ENCODE peak calls at places on chromosomes 5 and 9, in four cellular contexts. L, Y, E and N are unnamed samples.

GRCh38 chr5:56148453-56148971 is 84.6 kb downstream of the ANKRD55 start:
- DNase-seq in L (no peak), Y (no peak), E (no peak), N (peak)

GRCh38 chr5:72210913-72211670 is 103.8 kb downstream of the MAP1B start:
- DNase-seq in L (no peak), Y (no peak), E (no peak), N (no peak)

GRCh38 chr9:16540996-16541668 is 329.3 kb downstream of the BNC2 start:
- DNase-seq in L (no peak), Y (no peak), E (no peak), N (no peak)

GRCh38 chr5:59079622-59080620 is 497.0 kb downstream of the RAB3C start:
- DNase-seq in L (no peak), Y (no peak), E (peak), N (no peak)

GRCh38 chr9:116387934-116388714 is 234.5 kb downstream of the PAPPA start:
- DNase-seq in L (no peak), Y (no peak), E (no peak), N (no peak)

GRCh38 chr5:5384634-5385033 is 37.8 kb upstream of the ICE1 start:
- DNase-seq in L (no peak), Y (no peak), E (no peak), N (no peak)

GRCh38 chr9:76512826-76513225 is 53.8 kb downstream of the GCNT1 start:
- DNase-seq in L (no peak), Y (no peak), E (no peak), N (no peak)

GRCh38 chr5:147234098-147234824 is 565 bp upstream of the STK32A start:
- DNase-seq in L (no peak), Y (no peak), E (no peak), N (no peak)

GRCh38 chr5:147400836-147401235 is 109.0 kb downstream of the DPYSL3 start:
- DNase-seq in L (no peak), Y (no peak), E (no peak), N (no peak)

GRCh38 chr5:10439692-10440091 is 2.0 kb upstream of the ROPN1L start:
- DNase-seq in L (no peak), Y (peak), E (no peak), N (no peak)

GRCh38 chr9:123475407-123475806 is 119.4 kb downstream of the CRB2 start:
- DNase-seq in L (no peak), Y (no peak), E (no peak), N (no peak)

GRCh38 chr9:107312651-107313050 is 29.6 kb downstream of the RAD23B start:
- DNase-seq in L (no peak), Y (no peak), E (peak), N (no peak)

GRCh38 chr5:140157032-140157781 is 17.8 kb upstream of the CYSTM1 start:
- DNase-seq in L (peak), Y (peak), E (peak), N (peak)

GRCh38 chr9:123375725-123376132 is 19.7 kb downstream of the CRB2 start:
- DNase-seq in L (no peak), Y (peak), E (no peak), N (no peak)

GRCh38 chr5:154849261-154849660 is 1.1 kb downstream of the FAXDC2 start:
- DNase-seq in L (no peak), Y (no peak), E (no peak), N (no peak)

GRCh38 chr9:34576943-34577634 is 12.4 kb downstream of the CNTFR start:
- DNase-seq in L (no peak), Y (no peak), E (peak), N (no peak)

GRCh38 chr5:170449232-170449631 is 54.6 kb upstream of the KCNIP1 start:
- DNase-seq in L (no peak), Y (no peak), E (no peak), N (no peak)

GRCh38 chr5:81427566-81427965 is 33.6 kb upstream of the ACOT12 start:
- DNase-seq in L (no peak), Y (no peak), E (no peak), N (no peak)

GRCh38 chr5:50929174-50929573 is 262.7 kb downstream of the PARP8 start:
- DNase-seq in L (no peak), Y (no peak), E (no peak), N (no peak)

GRCh38 chr5:1404062-1404461 is 41.2 kb downstream of the SLC6A3 start:
- DNase-seq in L (no peak), Y (no peak), E (no peak), N (no peak)

GRCh38 chr5:9667906-9668305 is 37.8 kb upstream of the TAS2R1 start:
- DNase-seq in L (no peak), Y (no peak), E (no peak), N (no peak)

GRCh38 chr9:97911970-97912369 is 10.3 kb downstream of the TRMO start:
- DNase-seq in L (no peak), Y (no peak), E (no peak), N (no peak)

GRCh38 chr5:111072949-111073682 is 1.6 kb downstream of the TSLP start:
- DNase-seq in L (peak), Y (peak), E (peak), N (peak)

GRCh38 chr5:54013556-54014157 is 296.7 kb downstream of the ARL15 start:
- DNase-seq in L (no peak), Y (peak), E (no peak), N (no peak)

GRCh38 chr5:76953551-76954382 is 922 bp downstream of the CRHBP start:
- DNase-seq in L (no peak), Y (no peak), E (peak), N (no peak)

GRCh38 chr9:123997665-123998277 is 13.8 kb upstream of the LHX2 start:
- DNase-seq in L (no peak), Y (no peak), E (no peak), N (no peak)

GRCh38 chr9:1087120-1087881 is 37.1 kb downstream of the DMRT2 start:
- DNase-seq in L (no peak), Y (no peak), E (no peak), N (no peak)

GRCh38 chr9:92528537-92528851 is 7.3 kb downstream of the ECM2 start:
- DNase-seq in L (no peak), Y (no peak), E (no peak), N (no peak)

GRCh38 chr9:130672466-130672865 is 8.1 kb downstream of the PRDM12 start:
- DNase-seq in L (no peak), Y (no peak), E (no peak), N (no peak)

GRCh38 chr9:131382850-131383729 is 10.8 kb upstream of the PRRC2B start:
- DNase-seq in L (no peak), Y (peak), E (peak), N (no peak)

GRCh38 chr5:83530186-83530585 is 58.6 kb downstream of the VCAN start:
- DNase-seq in L (no peak), Y (no peak), E (no peak), N (no peak)

GRCh38 chr9:74887981-74888370 is 255 bp upstream of the TRPM6 start:
- DNase-seq in L (no peak), Y (no peak), E (no peak), N (no peak)

GRCh38 chr9:68808481-68808880 is 103.4 kb downstream of the PIP5K1B start:
- DNase-seq in L (no peak), Y (no peak), E (no peak), N (no peak)
- H3K27ac ChIP-seq in L (no peak), Y (no peak), E (no peak), N (no peak)

DNA sequence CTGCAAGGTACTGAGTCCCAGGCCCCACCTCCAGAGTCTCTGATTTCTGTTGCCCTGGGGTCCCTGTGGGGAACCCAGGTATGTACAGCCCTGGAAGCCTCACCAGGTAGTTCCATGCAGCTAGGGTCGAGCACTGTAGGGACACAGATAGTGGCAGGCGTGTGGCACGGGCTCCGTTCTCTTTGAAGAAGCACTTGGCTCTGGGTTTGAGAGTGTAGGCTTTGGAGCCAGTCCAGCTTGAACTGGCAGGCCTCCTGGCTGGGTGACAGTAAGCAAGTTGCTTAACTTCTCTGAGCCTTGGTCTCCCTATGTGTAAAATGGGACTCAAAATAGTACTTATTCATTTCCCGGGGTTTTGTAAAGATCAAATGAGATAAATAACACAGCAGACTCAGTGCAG is 5.6 kb downstream of the OLFM1 start:
- DNase-seq in L (no peak), Y (no peak), E (no peak), N (no peak)
- H3K27ac ChIP-seq in L (no peak), Y (no peak), E (no peak), N (no peak)

GRCh38 chr5:29024052-29024451 is 1985.7 kb upstream of the CDH9 start:
- DNase-seq in L (no peak), Y (no peak), E (no peak), N (no peak)
- H3K27ac ChIP-seq in L (no peak), Y (no peak), E (no peak), N (no peak)

DNA sequence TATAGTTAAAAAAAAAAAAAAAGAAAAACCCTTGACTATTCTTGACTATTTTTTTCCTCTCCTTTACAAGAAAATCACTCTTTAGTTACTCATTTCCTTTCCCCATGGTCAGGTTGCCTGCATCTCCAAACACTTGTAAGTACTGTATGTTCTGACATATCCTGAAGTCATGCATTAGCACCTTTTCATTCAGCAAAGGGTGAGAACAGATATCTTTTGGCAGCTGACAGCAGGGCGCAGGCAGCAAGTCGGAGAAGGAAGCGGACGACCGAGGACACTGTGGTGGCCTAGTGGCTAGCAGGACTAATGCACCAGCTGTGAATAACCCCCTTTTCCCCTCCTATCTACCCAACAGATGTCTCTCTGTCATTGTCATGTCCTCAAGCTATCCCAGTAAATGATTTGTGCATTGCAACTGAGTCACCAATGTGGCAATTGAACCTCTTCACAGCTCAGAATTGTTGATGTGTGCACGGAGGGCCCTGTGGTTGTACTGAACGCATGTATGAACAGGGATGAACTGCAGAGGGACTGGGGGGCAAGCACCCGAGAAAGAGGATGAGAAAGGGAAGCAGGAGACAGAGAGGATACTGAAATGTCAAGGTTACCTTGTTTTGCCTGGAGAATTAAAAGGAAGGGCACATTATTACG is 996.0 kb upstream of the ARRDC3 start:
- DNase-seq in L (no peak), Y (no peak), E (peak), N (no peak)
- H3K27ac ChIP-seq in L (no peak), Y (no peak), E (no peak), N (no peak)

DNA sequence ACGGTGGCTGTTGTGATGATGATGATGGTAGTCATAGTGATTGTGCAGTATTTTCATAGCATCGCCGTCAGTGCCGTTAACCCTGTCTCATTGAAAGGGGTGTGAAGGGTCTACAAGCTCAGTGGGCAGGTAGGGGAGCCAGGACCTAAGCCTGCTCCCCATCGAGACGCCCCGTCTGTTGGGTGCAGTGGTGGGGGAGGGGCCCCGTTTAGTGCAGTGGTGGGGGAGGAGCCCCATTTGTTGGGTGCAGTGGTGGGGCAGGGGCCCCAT is 68.6 kb downstream of the COL5A1 start:
- DNase-seq in L (no peak), Y (no peak), E (no peak), N (no peak)
- H3K27ac ChIP-seq in L (no peak), Y (no peak), E (no peak), N (no peak)

GRCh38 chr5:73641811-73642210 is 15.8 kb downstream of the ARHGEF28 start:
- DNase-seq in L (no peak), Y (no peak), E (peak), N (no peak)

GRCh38 chr5:73644385-73644963 is 18.5 kb downstream of the ARHGEF28 start:
- DNase-seq in L (no peak), Y (no peak), E (peak), N (no peak)

GRCh38 chr5:73640861-73641320 is 14.9 kb downstream of the ARHGEF28 start:
- DNase-seq in L (no peak), Y (no peak), E (no peak), N (no peak)

GRCh38 chr5:73638344-73639095 is 12.5 kb downstream of the ARHGEF28 start:
- DNase-seq in L (no peak), Y (no peak), E (no peak), N (no peak)

DNA sequence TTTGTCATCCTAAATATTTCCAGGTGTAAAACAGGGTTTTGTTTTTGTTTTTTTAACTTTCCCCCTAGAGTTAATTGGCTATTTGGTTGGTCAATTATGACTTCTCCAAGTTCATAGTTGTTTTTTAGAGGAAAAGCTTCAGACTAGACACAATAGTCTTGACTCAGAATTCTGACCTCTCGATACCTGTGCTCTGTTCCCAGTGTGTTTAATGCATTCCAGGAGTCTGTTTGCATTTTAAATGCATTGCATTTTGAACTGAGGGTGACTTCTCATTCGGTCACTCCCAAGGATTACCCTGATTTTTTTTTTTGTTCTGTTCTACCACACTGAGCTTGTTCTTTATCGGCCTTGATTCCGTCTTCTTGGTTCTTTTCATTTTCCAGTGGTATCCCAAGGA is 16.3 kb downstream of the ARHGEF28 start:
- DNase-seq in L (no peak), Y (no peak), E (no peak), N (no peak)
- H3K27ac ChIP-seq in L (no peak), Y (no peak), E (no peak), N (no peak)

GRCh38 chr5:143708672-143709071 is 103.3 kb upstream of the HMHB1 start:
- DNase-seq in L (no peak), Y (no peak), E (no peak), N (no peak)

GRCh38 chr5:143703659-143704058 is 108.3 kb upstream of the HMHB1 start:
- DNase-seq in L (no peak), Y (no peak), E (no peak), N (no peak)

GRCh38 chr5:143701476-143701875 is 110.5 kb upstream of the HMHB1 start:
- DNase-seq in L (no peak), Y (no peak), E (no peak), N (no peak)

GRCh38 chr5:143707797-143708196 is 104.2 kb upstream of the HMHB1 start:
- DNase-seq in L (no peak), Y (no peak), E (no peak), N (no peak)

DNA sequence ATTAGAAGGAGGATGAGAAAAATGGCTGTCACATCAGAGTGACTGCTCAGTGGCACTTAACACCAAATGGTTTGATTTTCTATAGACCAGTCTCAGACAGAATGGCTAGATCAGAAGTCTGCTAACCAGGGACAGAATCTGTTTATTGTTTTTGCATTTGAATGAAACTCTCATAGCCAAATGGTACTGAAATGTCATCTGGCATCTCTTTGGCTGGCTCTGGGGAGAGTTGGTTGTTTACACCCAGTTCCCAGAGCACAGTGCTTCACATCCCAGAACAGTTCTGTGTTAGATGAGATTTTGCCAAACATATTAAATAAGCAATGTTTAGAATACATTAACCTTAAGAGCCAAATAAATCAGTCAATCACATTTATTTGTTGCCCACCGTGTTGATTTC is 106.5 kb upstream of the HMHB1 start:
- DNase-seq in L (no peak), Y (no peak), E (no peak), N (no peak)
- H3K27ac ChIP-seq in L (no peak), Y (no peak), E (no peak), N (no peak)

GRCh38 chr9:128636556-128637530 is 19.8 kb downstream of the DYNC2I2 start:
- DNase-seq in L (no peak), Y (no peak), E (no peak), N (no peak)
- H3K27ac ChIP-seq in L (no peak), Y (no peak), E (peak), N (no peak)

GRCh38 chr5:180423598-180423997 is 70.5 kb upstream of the GFPT2 start:
- DNase-seq in L (no peak), Y (no peak), E (no peak), N (no peak)
- H3K27ac ChIP-seq in L (no peak), Y (no peak), E (no peak), N (no peak)